ENCODE peak calls at places on chromosome 17, in five cellular contexts. J is psoas muscle, Y is germinal center, D is KG1, W is NCI-H446. H is an unnamed sample.

GRCh38 chr17:66406701-66407644 is 104.6 kb downstream of the PRKCA start:
- DNase-seq in J (no peak), Y (no peak), D (no peak), W (no peak), H (no peak)

GRCh38 chr17:31250229-31250628 is 46.8 kb downstream of the OMG start:
- DNase-seq in J (no peak), Y (no peak), D (no peak), W (no peak), H (peak)

GRCh38 chr17:42248351-42249179 is 27.6 kb downstream of the STAT5B start:
- DNase-seq in J (peak), Y (peak), D (peak), W (peak), H (peak)

GRCh38 chr17:1762233-1762905 is 509 bp downstream of the SERPINF1 start:
- DNase-seq in J (peak), Y (no peak), D (no peak), W (no peak), H (no peak)

GRCh38 chr17:75776399-75777242 is 8.0 kb upstream of the UNK start:
- DNase-seq in J (no peak), Y (no peak), D (no peak), W (no peak), H (no peak)

GRCh38 chr17:81004336-81005015 is 12.8 kb downstream of the CHMP6 start:
- DNase-seq in J (peak), Y (no peak), D (no peak), W (no peak), H (peak)

GRCh38 chr17:33674685-33675084 is 381.6 kb upstream of the ASIC2 start:
- DNase-seq in J (peak), Y (peak), D (peak), W (peak), H (peak)

GRCh38 chr17:30961213-30962188 is 9.3 kb upstream of the RNF135 start:
- DNase-seq in J (no peak), Y (no peak), D (no peak), W (no peak), H (peak)

GRCh38 chr17:82215095-82215971 is 2.7 kb upstream of the CCDC57 start:
- DNase-seq in J (no peak), Y (no peak), D (no peak), W (no peak), H (peak)

GRCh38 chr17:53628011-53628410 is 194.7 kb upstream of the KIF2B start:
- DNase-seq in J (no peak), Y (no peak), D (no peak), W (no peak), H (no peak)

GRCh38 chr17:49502258-49502657 is 7.2 kb downstream of the NGFR start:
- DNase-seq in J (no peak), Y (no peak), D (no peak), W (no peak), H (no peak)

GRCh38 chr17:72501404-72502110 is 380.7 kb downstream of the SOX9 start:
- DNase-seq in J (no peak), Y (no peak), D (no peak), W (no peak), H (no peak)

GRCh38 chr17:17739388-17740066 is 58.3 kb downstream of the RAI1 start:
- DNase-seq in J (no peak), Y (no peak), D (no peak), W (no peak), H (no peak)

GRCh38 chr17:10640475-10640874 is 16.6 kb downstream of the MYH3 start:
- DNase-seq in J (no peak), Y (no peak), D (no peak), W (no peak), H (no peak)

GRCh38 chr17:18966831-18967624 is 15.1 kb downstream of the SLC5A10 start:
- DNase-seq in J (no peak), Y (no peak), D (no peak), W (no peak), H (no peak)

GRCh38 chr17:51118330-51119195 is 2.1 kb downstream of the SPAG9 start:
- DNase-seq in J (peak), Y (no peak), D (no peak), W (peak), H (no peak)

GRCh38 chr17:177155-177554 is 4.3 kb downstream of the DOC2B start:
- DNase-seq in J (no peak), Y (no peak), D (no peak), W (no peak), H (no peak)

GRCh38 chr17:80956321-80957190 is 35.1 kb upstream of the CHMP6 start:
- DNase-seq in J (no peak), Y (no peak), D (no peak), W (no peak), H (no peak)

GRCh38 chr17:67837965-67838364 is 12.7 kb downstream of the BPTF start:
- DNase-seq in J (no peak), Y (no peak), D (no peak), W (no peak), H (no peak)

GRCh38 chr17:30389755-30390300 is 11.1 kb downstream of the CPD start:
- DNase-seq in J (no peak), Y (no peak), D (no peak), W (no peak), H (no peak)

GRCh38 chr17:14672830-14673229 is 371.9 kb downstream of the HS3ST3B1 start:
- DNase-seq in J (no peak), Y (no peak), D (no peak), W (no peak), H (no peak)

GRCh38 chr17:50056217-50056960 is 479 bp downstream of the ITGA3 start:
- DNase-seq in J (peak), Y (peak), D (no peak), W (no peak), H (peak)

GRCh38 chr17:74334393-74335039 is 8.5 kb downstream of the KIF19 start:
- DNase-seq in J (no peak), Y (no peak), D (no peak), W (no peak), H (no peak)

GRCh38 chr17:40533896-40534295 is 31.4 kb downstream of the CCR7 start:
- DNase-seq in J (no peak), Y (no peak), D (no peak), W (no peak), H (no peak)

GRCh38 chr17:72409405-72410002 is 288.7 kb downstream of the SOX9 start:
- DNase-seq in J (no peak), Y (no peak), D (no peak), W (no peak), H (no peak)

GRCh38 chr17:40341808-40342574 is 22.5 kb downstream of the GJD3 start:
- DNase-seq in J (peak), Y (peak), D (no peak), W (no peak), H (peak)

GRCh38 chr17:76631821-76632565 is 11.6 kb downstream of the ST6GALNAC1 start:
- DNase-seq in J (no peak), Y (no peak), D (no peak), W (no peak), H (no peak)

GRCh38 chr17:63337579-63337978 is 108.5 kb downstream of the CYB561 start:
- DNase-seq in J (no peak), Y (no peak), D (no peak), W (no peak), H (no peak)

GRCh38 chr17:43814026-43814425 is 18.9 kb downstream of the MPP3 start:
- DNase-seq in J (no peak), Y (no peak), D (no peak), W (no peak), H (no peak)

GRCh38 chr17:51630101-51630671 is 369.8 kb downstream of the UTP18 start:
- DNase-seq in J (peak), Y (no peak), D (no peak), W (no peak), H (no peak)

GRCh38 chr17:69870091-69870530 is 204.9 kb upstream of the KCNJ16 start:
- DNase-seq in J (no peak), Y (no peak), D (no peak), W (no peak), H (no peak)

GRCh38 chr17:76243826-76244679 is 3.8 kb upstream of the RNF157 start:
- DNase-seq in J (no peak), Y (no peak), D (no peak), W (no peak), H (no peak)

GRCh38 chr17:57830880-57831279 is 19.0 kb downstream of the MRPS23 start:
- DNase-seq in J (no peak), Y (no peak), D (no peak), W (no peak), H (no peak)

GRCh38 chr17:35127751-35128514 is 6.5 kb downstream of the FNDC8 start:
- DNase-seq in J (peak), Y (no peak), D (no peak), W (no peak), H (no peak)

GRCh38 chr17:21357281-21357680 is 18.9 kb upstream of the KCNJ12 start:
- DNase-seq in J (no peak), Y (no peak), D (no peak), W (no peak), H (no peak)

GRCh38 chr17:74148446-74148845 is 55.0 kb upstream of the RPL38 start:
- DNase-seq in J (no peak), Y (no peak), D (no peak), W (no peak), H (peak)

GRCh38 chr17:50863221-50863843 is 2.8 kb downstream of the TOB1 start:
- DNase-seq in J (no peak), Y (no peak), D (no peak), W (peak), H (no peak)

GRCh38 chr17:1229354-1229890 is 40.8 kb upstream of the BHLHA9 start:
- DNase-seq in J (peak), Y (peak), D (peak), W (no peak), H (peak)